ENCODE peak calls at places on chromosomes 3 and 15, in ten cellular contexts. M is progenitor cell of endocrine pancreas; G is LoVo; L is DMS79 treated with DMSO at 0.1 percent for 48 hours; A is HFFc6; K is H7; S is aorta; Q is central memory CD4-positive, alpha-beta T cell; B is neural progenitor cell; Z is small intestine. U is an unnamed sample.

GRCh38 chr3:172201136-172201989 is 162.0 kb downstream of the FNDC3B start:
- DNase-seq in G (no peak), L (peak), K (no peak), Q (no peak), A (peak), Z (no peak), B (no peak), M (no peak), S (peak), U (no peak)

GRCh38 chr15:42104095-42104891 is 9.9 kb upstream of the PLA2G4D start:
- DNase-seq in S (no peak), Q (no peak), G (no peak), B (no peak), L (no peak), A (no peak), M (no peak), K (no peak), Z (no peak), U (no peak)

GRCh38 chr3:184659797-184660301 is 52.0 kb downstream of the MAGEF1 start:
- DNase-seq in K (peak), Z (no peak), S (no peak), L (no peak), M (no peak), A (no peak), G (no peak), B (peak), Q (no peak), U (no peak)

GRCh38 chr3:58214484-58215316 is 3.9 kb upstream of the DNASE1L3 start:
- DNase-seq in S (peak), M (no peak), A (no peak), B (no peak), G (no peak), Q (no peak), Z (no peak), L (no peak), K (no peak), U (no peak)

GRCh38 chr15:89462198-89462912 is 34.0 kb downstream of the RHCG start:
- DNase-seq in A (peak), M (no peak), B (no peak), Z (peak), K (no peak), G (peak), Q (no peak), L (no peak), S (no peak), U (peak)

GRCh38 chr3:122030381-122031122 is 8.5 kb upstream of the ILDR1 start:
- DNase-seq in Z (no peak), A (peak), K (no peak), Q (no peak), L (no peak), M (no peak), S (no peak), B (no peak), G (no peak), U (no peak)

GRCh38 chr3:139797724-139798343 is 120.1 kb upstream of the NMNAT3 start:
- DNase-seq in B (peak), S (no peak), G (peak), A (no peak), Q (no peak), M (peak), L (no peak), Z (peak), K (peak), U (no peak)

GRCh38 chr15:75114796-75115195 is 86.9 kb upstream of the C15orf39 start:
- DNase-seq in Q (no peak), Z (no peak), M (no peak), K (no peak), B (no peak), S (no peak), G (no peak), A (no peak), L (no peak), U (no peak)

GRCh38 chr3:195186041-195186709 is 84.8 kb downstream of the XXYLT1 start:
- DNase-seq in L (no peak), G (no peak), K (no peak), B (no peak), Q (no peak), S (no peak), Z (no peak), A (no peak), M (no peak), U (no peak)

GRCh38 chr3:193716155-193716554 is 123.1 kb downstream of the OPA1 start:
- DNase-seq in B (no peak), S (no peak), K (no peak), Z (no peak), Q (no peak), L (no peak), G (no peak), M (no peak), A (no peak), U (no peak)

GRCh38 chr15:94306700-94307650 is 75.6 kb downstream of the MCTP2 start:
- DNase-seq in L (no peak), S (no peak), M (no peak), A (no peak), G (no peak), K (no peak), Z (no peak), Q (peak), B (no peak), U (no peak)

GRCh38 chr3:186839874-186840641 is 2.5 kb upstream of the ADIPOQ start:
- DNase-seq in L (no peak), Z (no peak), G (no peak), Q (no peak), B (no peak), S (peak), K (no peak), M (no peak), A (peak), U (no peak)

GRCh38 chr3:50656417-50657195 is 18.1 kb upstream of the DOCK3 start:
- DNase-seq in S (no peak), L (no peak), M (no peak), Z (no peak), A (no peak), K (no peak), G (no peak), Q (no peak), B (no peak), U (no peak)

GRCh38 chr3:67526246-67526645 is 128.2 kb downstream of the SUCLG2 start:
- DNase-seq in Z (no peak), G (no peak), L (no peak), Q (no peak), B (no peak), S (no peak), K (no peak), M (no peak), A (peak), U (no peak)

GRCh38 chr3:136142592-136142991 is 53.5 kb downstream of the MSL2 start:
- DNase-seq in M (no peak), Z (no peak), B (no peak), S (no peak), Q (no peak), L (no peak), K (peak), A (peak), G (peak), U (no peak)

GRCh38 chr3:73029321-73029796 is 32.1 kb upstream of the EBLN2 start:
- DNase-seq in B (no peak), K (no peak), G (no peak), L (no peak), Q (no peak), S (no peak), A (peak), Z (no peak), M (no peak), U (no peak)

GRCh38 chr3:129197341-129197740 is 13.6 kb upstream of the CNBP start:
- DNase-seq in K (no peak), L (no peak), G (no peak), A (no peak), B (no peak), M (no peak), Q (no peak), Z (no peak), S (no peak), U (no peak)

GRCh38 chr3:152428577-152428976 is 159.8 kb downstream of the MBNL1 start:
- DNase-seq in G (no peak), M (no peak), L (no peak), Z (no peak), K (no peak), S (no peak), A (no peak), Q (no peak), B (no peak), U (no peak)

GRCh38 chr3:44992555-44993470 is 16.8 kb downstream of the EXOSC7 start:
- DNase-seq in Z (no peak), G (no peak), S (no peak), A (no peak), M (no peak), L (no peak), K (peak), B (peak), Q (no peak), U (no peak)

GRCh38 chr3:82376883-82377282 is 615.4 kb upstream of the GBE1 start:
- DNase-seq in K (no peak), Z (no peak), S (no peak), A (no peak), G (no peak), L (no peak), M (no peak), B (peak), Q (no peak), U (no peak)

GRCh38 chr15:28977377-28978010 is 91.7 kb downstream of the APBA2 start:
- DNase-seq in G (peak), M (no peak), Z (no peak), Q (no peak), S (peak), L (no peak), B (peak), A (peak), K (no peak), U (peak)

GRCh38 chr3:42345811-42346210 is 64.6 kb downstream of the LYZL4 start:
- DNase-seq in K (no peak), Q (no peak), S (no peak), G (no peak), Z (no peak), B (no peak), A (no peak), L (no peak), M (no peak), U (no peak)

GRCh38 chr15:20345401-20345958 is 196.1 kb downstream of the GOLGA6L6 start:
- DNase-seq in L (no peak), B (no peak), G (no peak), Q (no peak), A (no peak), S (no peak), K (peak), Z (no peak), M (no peak), U (no peak)

GRCh38 chr3:117997201-117998049 is 1037.2 kb downstream of the IGSF11 start:
- DNase-seq in S (peak), L (peak), Q (peak), G (peak), K (peak), B (peak), Z (peak), A (peak), M (peak), U (peak)

GRCh38 chr3:150216041-150216811 is 191.9 kb upstream of the TSC22D2 start:
- DNase-seq in L (peak), K (no peak), G (peak), Z (no peak), B (peak), M (no peak), Q (no peak), S (peak), A (no peak), U (no peak)

GRCh38 chr15:59053482-59053881 is 51.5 kb upstream of the CCNB2 start:
- DNase-seq in L (no peak), K (no peak), A (no peak), G (no peak), B (no peak), Q (no peak), S (no peak), M (no peak), Z (no peak), U (no peak)

GRCh38 chr15:70480196-70480856 is 283.0 kb downstream of the UACA start:
- DNase-seq in A (no peak), B (no peak), M (no peak), G (no peak), Q (peak), L (no peak), S (no peak), Z (no peak), K (no peak), U (no peak)

GRCh38 chr3:14047027-14047426 is 77.6 kb downstream of the CHCHD4 start:
- DNase-seq in Q (no peak), B (peak), K (no peak), S (no peak), A (no peak), M (no peak), Z (no peak), G (no peak), L (no peak), U (no peak)

GRCh38 chr3:99645277-99646106 is 7.1 kb downstream of the COL8A1 start:
- DNase-seq in G (no peak), Z (no peak), B (peak), K (peak), A (peak), L (no peak), M (no peak), Q (no peak), S (no peak), U (no peak)

GRCh38 chr3:195903950-195904290 is 4.4 kb downstream of the TNK2 start:
- DNase-seq in G (no peak), A (no peak), B (no peak), S (peak), M (no peak), K (no peak), Z (no peak), Q (no peak), L (no peak), U (no peak)

U was measured in occipital lobe.